ENCODE peak calls at places on chromosomes 7 and 10, in eight cellular contexts. X is SK-N-SH, L is A549, Z is sigmoid colon, M is suprapubic skin, V is H1, Q is ovary, W is tibial nerve. G is an unnamed sample.

GRCh38 chr10:19488592-19489280 is 327.5 kb upstream of the PLXDC2 start:
- DNase-seq in Z (peak; percentile 73), X (no peak), L (no peak), V (peak; percentile 34), Q (peak; percentile 72), W (peak; percentile 14), M (peak; percentile 68), G (peak; percentile 15)

GRCh38 chr10:75226656-75227055 is 9.1 kb downstream of the COMTD1 start:
- DNase-seq in Q (no peak), Z (peak; percentile 48), L (no peak), W (no peak), X (no peak), V (no peak), M (no peak), G (no peak)

GRCh38 chr7:140397784-140398750 is at the start of gene SLC37A3:
- DNase-seq in Q (peak; percentile 91), M (peak; percentile 89), Z (peak; percentile 93), W (peak; percentile 67), V (peak; percentile 49), L (peak; percentile 75), X (peak; percentile 99), G (peak; percentile 92)

GRCh38 chr10:92242910-92243671 is 47.8 kb downstream of the CPEB3 start:
- DNase-seq in W (no peak), V (no peak), X (peak; percentile 74), Z (peak; percentile 79), L (peak; percentile 50), Q (peak; percentile 52), M (no peak), G (peak; percentile 66)

GRCh38 chr7:124155400-124156022 is 122.6 kb upstream of the TMEM229A start:
- DNase-seq in Q (no peak), W (no peak), V (no peak), M (no peak), L (peak; percentile 29), X (peak; percentile 23), Z (no peak), G (no peak)

GRCh38 chr7:66859794-66860645 is 61.0 kb upstream of the TMEM248 start:
- DNase-seq in M (no peak), X (no peak), Z (no peak), L (no peak), W (no peak), V (no peak), Q (no peak), G (no peak)

GRCh38 chr7:24669971-24670591 is 87.2 kb downstream of the GSDME start:
- DNase-seq in L (no peak), W (no peak), V (no peak), Q (no peak), X (no peak), Z (no peak), M (no peak), G (no peak)

GRCh38 chr7:135584362-135585353 is 26.9 kb downstream of the NUP205 start:
- DNase-seq in Q (no peak), Z (no peak), M (no peak), V (no peak), W (no peak), X (no peak), L (no peak), G (no peak)

GRCh38 chr7:133910761-133911160 is 216.4 kb upstream of the LRGUK start:
- DNase-seq in Z (no peak), Q (no peak), V (no peak), L (no peak), X (no peak), W (no peak), M (no peak), G (no peak)

GRCh38 chr10:3427316-3427715 is 254.7 kb upstream of the PITRM1 start:
- DNase-seq in L (no peak), X (no peak), M (no peak), V (no peak), Z (no peak), W (no peak), Q (no peak), G (no peak)

GRCh38 chr10:14468022-14468421 is 137.3 kb upstream of the FRMD4A start:
- DNase-seq in W (no peak), Q (no peak), Z (no peak), L (no peak), X (no peak), M (no peak), V (no peak), G (no peak)

GRCh38 chr7:23333671-23334246 is 34.6 kb downstream of the MALSU1 start:
- DNase-seq in Z (no peak), W (no peak), X (no peak), V (no peak), M (no peak), Q (peak; percentile 50), L (peak; percentile 88), G (no peak)

GRCh38 chr7:22979861-22980260 is 34.1 kb downstream of the HYCC1 start:
- DNase-seq in L (no peak), Z (no peak), V (no peak), W (no peak), M (no peak), Q (no peak), X (no peak), G (no peak)

GRCh38 chr10:17599089-17599488 is 18.1 kb downstream of the HACD1 start:
- DNase-seq in V (no peak), M (no peak), X (peak; percentile 13), L (peak; percentile 40), W (no peak), Q (no peak), Z (no peak), G (no peak)
- TF ChIP-seq EP300 in V (no peak), M (no peak), X (no peak), L (no peak), W (no peak), Q (no peak), Z (no peak), G (no peak)

DNA sequence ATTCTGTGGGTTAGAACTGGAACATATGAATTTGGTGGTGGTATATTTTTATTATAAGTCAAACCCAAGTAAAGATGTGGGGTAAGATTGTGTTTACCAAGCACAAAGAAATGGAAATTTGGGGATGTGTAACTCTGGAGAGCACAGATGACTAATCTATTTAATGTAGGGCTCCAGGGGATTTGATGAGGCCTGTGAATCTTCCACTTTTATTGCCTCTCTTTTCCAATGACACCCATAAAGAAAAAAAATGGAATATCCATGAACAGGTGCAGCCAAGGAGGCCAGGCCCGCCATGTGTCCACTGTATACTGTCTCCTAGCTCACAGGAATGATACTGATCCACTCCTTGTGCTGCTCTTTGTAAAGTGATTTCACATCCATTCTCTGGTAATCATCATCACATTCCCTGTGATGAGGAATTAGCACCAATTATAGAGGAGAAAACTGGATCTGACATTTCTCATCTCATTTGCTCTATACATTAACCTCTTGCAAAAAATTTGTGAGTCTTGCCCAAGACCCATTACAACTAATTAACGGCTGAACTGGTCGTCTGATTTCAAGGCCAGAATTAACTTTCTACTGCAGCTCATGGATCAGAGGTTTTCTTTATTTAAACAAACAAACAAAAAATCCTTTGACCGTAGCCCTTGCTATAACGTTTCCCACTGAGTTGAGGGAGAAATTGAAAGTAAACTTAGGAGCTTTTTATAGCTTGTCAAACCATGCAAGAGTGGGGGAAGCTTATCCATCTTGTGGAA is 3.0 kb downstream of the SRGN start:
- DNase-seq in Z (no peak), M (no peak), Q (no peak), L (no peak), W (no peak), X (no peak), V (no peak), G (no peak)
- H3K4me3 ChIP-seq in Z (no peak overlapping the region), M (peak overlapping the region; percentile 44), Q (no peak overlapping the region), L (no peak overlapping the region), W (peak overlapping the region; percentile 50), X (no peak overlapping the region), V (no peak overlapping the region), G (no peak overlapping the region)

GRCh38 chr7:50658696-50659095 is 93.5 kb upstream of the DDC start:
- DNase-seq in L (no peak), X (no peak), V (no peak), M (no peak), Q (no peak), Z (no peak), W (no peak), G (no peak)

GRCh38 chr7:50656141-50656895 is 91.1 kb upstream of the DDC start:
- DNase-seq in Q (no peak), M (peak; percentile 22), V (no peak), Z (peak; percentile 70), L (no peak), W (no peak), X (no peak), G (peak; percentile 19)

GRCh38 chr7:50657912-50658311 is 92.7 kb upstream of the DDC start:
- DNase-seq in M (peak; percentile 50), L (no peak), W (no peak), Z (no peak), V (no peak), X (no peak), Q (no peak), G (no peak)

GRCh38 chr7:50655490-50655889 is 90.3 kb upstream of the DDC start:
- DNase-seq in X (no peak), V (no peak), M (peak; percentile 29), Q (peak; percentile 10), W (no peak), Z (no peak), L (no peak), G (no peak)

DNA sequence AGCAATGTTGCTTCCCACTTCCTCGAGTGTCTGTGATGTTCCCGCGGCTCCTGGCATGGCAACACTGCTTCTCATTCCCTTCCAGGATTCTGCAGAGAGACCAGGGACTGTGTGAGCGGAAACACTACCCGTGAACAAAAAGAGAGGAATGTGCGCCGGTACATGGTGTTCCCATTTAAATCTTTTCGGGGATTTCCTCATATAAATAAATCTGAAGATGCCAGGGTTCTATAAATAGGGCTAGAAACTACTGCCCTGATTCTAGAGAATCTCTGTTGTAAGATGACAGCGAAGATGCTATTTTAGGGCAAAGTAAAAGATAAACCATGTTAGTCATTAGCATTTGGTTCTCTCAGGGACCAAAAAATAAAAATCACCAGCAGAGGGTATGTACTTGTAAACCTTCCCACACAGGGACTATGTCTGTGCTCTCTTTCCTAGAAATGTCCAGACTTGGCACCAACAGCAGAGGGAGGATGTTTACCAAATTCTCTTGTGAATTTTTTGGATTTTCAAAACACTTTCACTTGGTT is 92.2 kb upstream of the DDC start:
- DNase-seq in Q (peak; percentile 83), X (no peak), L (no peak), Z (peak; percentile 95), W (no peak), V (no peak), M (peak; percentile 86), G (peak; percentile 57)
- TF ChIP-seq CTCF in Q (peak; percentile 55), X (no peak), L (no peak), Z (no peak), W (peak; percentile 41), V (no peak), M (peak; percentile 13), G (peak; percentile 12)

GRCh38 chr10:124993345-124993708 is 51.4 kb downstream of the ZRANB1 start:
- DNase-seq in Q (no peak), M (no peak), L (no peak), Z (no peak), W (no peak), V (no peak), X (no peak), G (no peak)

GRCh38 chr10:124995605-124996004 is 53.7 kb downstream of the ZRANB1 start:
- DNase-seq in M (no peak), Z (no peak), L (no peak), X (no peak), Q (peak; percentile 33), V (no peak), W (no peak), G (no peak)

GRCh38 chr10:124993728-124994451 is 52.0 kb downstream of the ZRANB1 start:
- DNase-seq in X (no peak), Q (peak; percentile 35), V (no peak), Z (no peak), M (no peak), W (no peak), L (no peak), G (no peak)

GRCh38 chr10:124996127-124996853 is 54.4 kb downstream of the ZRANB1 start:
- DNase-seq in X (no peak), W (no peak), Q (peak; percentile 26), V (no peak), L (no peak), M (no peak), Z (peak; percentile 65), G (no peak)

GRCh38 chr10:124994573-124995473 is 52.9 kb downstream of the ZRANB1 start:
- DNase-seq in L (no peak), W (no peak), X (no peak), V (no peak), Q (peak; percentile 37), Z (peak; percentile 71), M (peak; percentile 62), G (no peak)
- TF ChIP-seq EP300 in L (no peak), W (no peak), X (no peak), V (no peak), Q (no peak), Z (no peak), M (no peak), G (no peak)

G was measured in transverse colon.